ENCODE peak calls at places on chromosomes 3 and 15, in six cellular contexts. B, L, A, V, J and E are unnamed samples.

GRCh38 chr3:186287723-186288122 is 74.3 kb downstream of the DGKG start:
- ATAC-seq in J (peak; percentile 55), B (no peak), A (no peak), L (no peak), V (no peak), E (no peak)

GRCh38 chr15:65869954-65870871 is 922 bp downstream of the RAB11A start:
- ATAC-seq in A (peak; percentile 59), B (no peak), J (peak; percentile 14), L (peak; percentile 2), V (no peak), E (peak; percentile 74)

GRCh38 chr3:189013224-189013888 is 158.4 kb upstream of the TPRG1 start:
- ATAC-seq in B (no peak), L (no peak), A (no peak), V (no peak), J (no peak), E (no peak)

GRCh38 chr3:56998081-56998529 is 62.4 kb upstream of the SPATA12 start:
- ATAC-seq in V (no peak), J (peak; percentile 70), L (no peak), A (no peak), B (no peak), E (no peak)

GRCh38 chr3:140250010-140250825 is 315.2 kb downstream of the CLSTN2 start:
- ATAC-seq in J (peak; percentile 59), V (no peak), L (no peak), A (no peak), B (no peak), E (no peak)

GRCh38 chr3:179347108-179347382 is 464 bp upstream of the MFN1 start:
- ATAC-seq in B (no peak), A (peak; percentile 17), V (no peak), L (no peak), J (no peak), E (no peak)

GRCh38 chr15:80028937-80029336 is 30.5 kb upstream of the ZFAND6 start:
- ATAC-seq in L (no peak), V (no peak), B (no peak), J (no peak), A (no peak), E (no peak)

GRCh38 chr15:74045184-74045583 is 37.2 kb downstream of the GOLGA6A start:
- ATAC-seq in B (no peak), J (no peak), A (no peak), L (no peak), V (no peak), E (no peak)

GRCh38 chr3:134594236-134594825 is 56.5 kb downstream of the KY start:
- ATAC-seq in B (no peak), A (no peak), J (no peak), V (no peak), L (no peak), E (no peak)

GRCh38 chr3:149411583-149411982 is 34.1 kb upstream of the TM4SF1 start:
- ATAC-seq in J (no peak), A (no peak), B (no peak), V (no peak), L (no peak), E (no peak)

GRCh38 chr3:43031490-43032216 is 52.5 kb downstream of the GASK1A start:
- ATAC-seq in B (no peak), A (no peak), L (no peak), V (no peak), J (peak; percentile 86), E (peak; percentile 27)

GRCh38 chr3:108388136-108389132 is 92.1 kb downstream of the HHLA2 start:
- ATAC-seq in B (peak; percentile 73), L (peak; percentile 85), A (no peak), J (no peak), V (no peak), E (no peak)

GRCh38 chr3:140748903-140749302 is 71.0 kb downstream of the TRIM42 start:
- ATAC-seq in J (no peak), V (peak; percentile 6), A (no peak), L (no peak), B (no peak), E (peak; percentile 44)

GRCh38 chr3:136075218-136075808 is 109.8 kb downstream of the PPP2R3A start:
- ATAC-seq in A (peak; percentile 63), V (peak; percentile 61), B (peak; percentile 68), L (peak; percentile 73), J (peak; percentile 79), E (peak; percentile 92)

GRCh38 chr3:32816439-32817194 is 1.2 kb upstream of the TRIM71 start:
- ATAC-seq in A (peak; percentile 76), J (no peak), L (peak; percentile 47), V (no peak), B (no peak), E (peak; percentile 11)

GRCh38 chr3:176941674-176942073 is 255.6 kb downstream of the TBL1XR1 start:
- ATAC-seq in L (no peak), J (no peak), V (no peak), A (no peak), B (no peak), E (no peak)

GRCh38 chr3:39491733-39492350 is 24.4 kb downstream of the MOBP start:
- ATAC-seq in B (no peak), L (no peak), J (no peak), V (no peak), A (no peak), E (no peak)

GRCh38 chr3:197168606-197169005 is 129.8 kb downstream of the DLG1 start:
- ATAC-seq in B (no peak), J (peak; percentile 95), A (no peak), L (no peak), V (peak; percentile 44), E (no peak)

GRCh38 chr15:64112904-64113303 is 17.1 kb downstream of the SNX1 start:
- ATAC-seq in A (no peak), B (no peak), V (no peak), L (peak; percentile 30), J (peak; percentile 44), E (peak; percentile 29)

GRCh38 chr3:63689285-63689684 is 36.8 kb downstream of the SNTN start:
- ATAC-seq in V (no peak), J (no peak), A (no peak), L (no peak), B (no peak), E (no peak)

GRCh38 chr15:44195151-44195740 is at the start of gene FRMD5:
- ATAC-seq in A (peak; percentile 98), L (peak; percentile 97), J (peak; percentile 97), B (peak; percentile 93), V (peak; percentile 94), E (peak; percentile 98)

GRCh38 chr3:10627884-10628572 is 122.6 kb upstream of the ATP2B2 start:
- ATAC-seq in L (no peak), J (no peak), V (no peak), B (no peak), A (peak; percentile 99), E (no peak)

GRCh38 chr3:170585937-170586310 is at the start of gene SLC7A14:
- ATAC-seq in V (no peak), J (no peak), B (no peak), A (no peak), L (no peak), E (no peak)

GRCh38 chr3:11603628-11604027 is 40.1 kb downstream of the VGLL4 start:
- ATAC-seq in B (no peak), V (no peak), J (peak; percentile 83), A (no peak), L (no peak), E (no peak)

GRCh38 chr3:194928831-194929594 is 243.3 kb downstream of the FAM43A start:
- ATAC-seq in L (peak; percentile 31), A (no peak), J (peak; percentile 87), V (no peak), B (no peak), E (no peak)

GRCh38 chr15:72306211-72306785 is 13.7 kb downstream of the CELF6 start:
- ATAC-seq in V (peak; percentile 89), L (peak; percentile 46), B (peak; percentile 89), A (no peak), J (no peak), E (peak; percentile 48)

GRCh38 chr15:37758412-37758811 is 176.0 kb upstream of the TMCO5A start:
- ATAC-seq in J (no peak), V (no peak), B (no peak), L (no peak), A (peak; percentile 88), E (no peak)

GRCh38 chr3:9891072-9891622 is 737 bp downstream of the JAGN1 start:
- ATAC-seq in A (no peak), L (no peak), B (no peak), J (no peak), V (peak; percentile 0), E (no peak)

GRCh38 chr3:37897763-37898162 is 36.1 kb downstream of the CTDSPL start:
- ATAC-seq in J (no peak), B (no peak), V (no peak), A (no peak), L (no peak), E (no peak)

GRCh38 chr3:171974986-171975837 is 64.2 kb upstream of the FNDC3B start:
- ATAC-seq in V (no peak), L (no peak), J (peak; percentile 16), A (no peak), B (no peak), E (no peak)

GRCh38 chr3:194489736-194490612 is 3.2 kb upstream of the ATP13A3 start:
- ATAC-seq in B (no peak), J (no peak), V (no peak), L (peak; percentile 61), A (no peak), E (no peak)

GRCh38 chr3:40713795-40714194 is 189.0 kb downstream of the ZNF621 start:
- ATAC-seq in V (no peak), L (peak; percentile 69), J (no peak), A (no peak), B (no peak), E (peak; percentile 15)

GRCh38 chr3:114147281-114147680 is 31.6 kb downstream of the DRD3 start:
- ATAC-seq in B (no peak), A (peak; percentile 79), J (no peak), L (no peak), V (no peak), E (no peak)

GRCh38 chr3:54625805-54626787 is 301.8 kb downstream of the LRTM1 start:
- ATAC-seq in B (no peak), J (no peak), A (no peak), V (no peak), L (no peak), E (peak; percentile 77)

GRCh38 chr3:4218426-4219226 is 84.5 kb upstream of the SETMAR start:
- ATAC-seq in V (no peak), L (no peak), B (no peak), A (no peak), J (no peak), E (no peak)

GRCh38 chr15:77617507-77618285 is 15.0 kb downstream of the LINGO1 start:
- ATAC-seq in V (no peak), J (no peak), L (no peak), B (no peak), A (peak; percentile 75), E (peak; percentile 47)

GRCh38 chr3:162390891-162391290 is 894.3 kb downstream of the OTOL1 start:
- ATAC-seq in L (no peak), B (no peak), J (no peak), V (no peak), A (no peak), E (no peak)

GRCh38 chr3:122350814-122351418 is 25.9 kb downstream of the CSTA start:
- ATAC-seq in B (no peak), L (no peak), A (no peak), V (no peak), J (no peak), E (no peak)